ENCODE peak calls at places on chromosome 18, in seven cellular contexts. L is T-helper 2 cell; K is activated CD4-positive, CD25-positive, alpha-beta regulatory T cell; E is CD8-positive, alpha-beta T cell; F is RWPE1; U is activated T-cell treated with anti-CD3 and anti-CD28 coated beads for 4 hours; M is stimulated activated CD4-positive, alpha-beta T cell treated with anti-CD3 and anti-CD28 coated beads, Interleukin-15, amount 100 ng/mL, for 24 hours. W is an unnamed sample.

GRCh38 chr18:39667905-39668304 is 2102.3 kb upstream of the CELF4 start:
- DNase-seq in L (no peak), K (no peak), E (no peak), F (no peak), U (no peak), M (no peak), W (no peak)

GRCh38 chr18:51251625-51252024 is 54.1 kb upstream of the MEX3C start:
- DNase-seq in L (no peak), K (no peak), E (no peak), F (no peak), U (no peak), M (no peak), W (no peak)

GRCh38 chr18:36583155-36583745 is 245.6 kb downstream of the TPGS2 start:
- DNase-seq in L (no peak), K (no peak), E (no peak), F (no peak), U (no peak), M (no peak), W (no peak)

GRCh38 chr18:61543518-61543917 is 210.3 kb downstream of the CDH20 start:
- DNase-seq in L (no peak), K (no peak), E (no peak), F (no peak), U (no peak), M (no peak), W (no peak)

GRCh38 chr18:24491882-24492281 is 31.4 kb downstream of the HRH4 start:
- DNase-seq in L (no peak), K (no peak), E (no peak), F (no peak), U (no peak), M (peak), W (no peak)

GRCh38 chr18:45874501-45875184 is 49.2 kb downstream of the SIGLEC15 start:
- DNase-seq in L (peak), K (peak), E (peak), F (no peak), U (peak), M (peak), W (no peak)

GRCh38 chr18:6341709-6342108 is 73.0 kb downstream of the L3MBTL4 start:
- DNase-seq in L (no peak), K (no peak), E (no peak), F (no peak), U (no peak), M (no peak), W (no peak)

GRCh38 chr18:48036641-48037421 is 106.4 kb upstream of the SMAD2 start:
- DNase-seq in L (no peak), K (no peak), E (no peak), F (no peak), U (no peak), M (no peak), W (no peak)

GRCh38 chr18:59479776-59480175 is 120.7 kb upstream of the LMAN1 start:
- DNase-seq in L (no peak), K (no peak), E (no peak), F (no peak), U (no peak), M (no peak), W (no peak)

GRCh38 chr18:59546164-59546563 is 151.1 kb downstream of the CCBE1 start:
- DNase-seq in L (no peak), K (no peak), E (no peak), F (peak), U (no peak), M (no peak), W (no peak)

GRCh38 chr18:22265838-22266237 is 96.4 kb downstream of the GATA6 start:
- DNase-seq in L (no peak), K (no peak), E (no peak), F (no peak), U (no peak), M (no peak), W (no peak)

GRCh38 chr18:24214913-24215312 is 76.1 kb downstream of the CABYR start:
- DNase-seq in L (no peak), K (no peak), E (no peak), F (no peak), U (no peak), M (no peak), W (no peak)

GRCh38 chr18:62420513-62421209 is 95.6 kb downstream of the TNFRSF11A start:
- DNase-seq in L (peak), K (peak), E (peak), F (peak), U (peak), M (peak), W (no peak)

GRCh38 chr18:10232062-10232461 is 222.4 kb upstream of the APCDD1 start:
- DNase-seq in L (no peak), K (no peak), E (no peak), F (no peak), U (no peak), M (no peak), W (no peak)

GRCh38 chr18:76923485-76924085 is 101.2 kb downstream of the ZNF236 start:
- DNase-seq in L (no peak), K (no peak), E (no peak), F (no peak), U (no peak), M (no peak), W (no peak)

GRCh38 chr18:74234326-74235171 is 57.2 kb downstream of the CYB5A start:
- DNase-seq in L (no peak), K (no peak), E (no peak), F (peak), U (no peak), M (no peak), W (no peak)

GRCh38 chr18:111292-112014 is 46.9 kb upstream of the USP14 start:
- DNase-seq in L (peak), K (no peak), E (peak), F (peak), U (no peak), M (peak), W (no peak)

GRCh38 chr18:2223859-2224258 is 347.4 kb downstream of the METTL4 start:
- DNase-seq in L (no peak), K (no peak), E (no peak), F (peak), U (no peak), M (no peak), W (no peak)

GRCh38 chr18:48335829-48336228 is 73.4 kb downstream of the ZBTB7C start:
- DNase-seq in L (no peak), K (no peak), E (no peak), F (no peak), U (no peak), M (no peak), W (no peak)

GRCh38 chr18:2104620-2105462 is 466.5 kb downstream of the METTL4 start:
- DNase-seq in L (peak), K (peak), E (peak), F (peak), U (peak), M (peak), W (peak)

GRCh38 chr18:40235881-40236280 is 1719.2 kb upstream of the PIK3C3 start:
- DNase-seq in L (no peak), K (no peak), E (no peak), F (no peak), U (no peak), M (no peak), W (no peak)

GRCh38 chr18:59954746-59955145 is 55.0 kb downstream of the PMAIP1 start:
- DNase-seq in L (no peak), K (no peak), E (no peak), F (no peak), U (no peak), M (no peak), W (no peak)

GRCh38 chr18:77160515-77160914 is 27.9 kb upstream of the MBP start:
- DNase-seq in L (no peak), K (no peak), E (no peak), F (no peak), U (no peak), M (no peak), W (no peak)

GRCh38 chr18:13800505-13801259 is 23.3 kb upstream of the MC5R start:
- DNase-seq in L (peak), K (peak), E (peak), F (peak), U (no peak), M (peak), W (no peak)

GRCh38 chr18:69330345-69330744 is 70.3 kb upstream of the DOK6 start:
- DNase-seq in L (no peak), K (no peak), E (no peak), F (no peak), U (no peak), M (no peak), W (no peak)

GRCh38 chr18:76450452-76450851 is 44.6 kb downstream of the ZNF516 start:
- DNase-seq in L (no peak), K (no peak), E (peak), F (no peak), U (no peak), M (no peak), W (no peak)

GRCh38 chr18:32048507-32049091 is 30.0 kb downstream of the RNF125 start:
- DNase-seq in L (no peak), K (no peak), E (no peak), F (no peak), U (no peak), M (peak), W (no peak)

GRCh38 chr18:48440924-48441323 is 31.7 kb upstream of the ZBTB7C start:
- DNase-seq in L (no peak), K (no peak), E (no peak), F (no peak), U (no peak), M (no peak), W (no peak)